ENCODE peak calls at places on chromosomes 16 and 17, in nine cellular contexts. X is mucosa of descending colon; E is natural killer cell; Y is HCT116; B is left colon; W is activated T-helper 17 cell treated with anti-CD3 and anti-CD28 coated beads, Interleukin-2, amount 50 U/mL, for 72 hours; O is heart right ventricle; V is Panc1; N is activated T-cell treated with anti-CD3 and anti-CD28 coated beads, Interleukin-2, amount 50 U/mL, for 72 hours. K is an unnamed sample.

GRCh38 chr17:3907483-3908216 is 8.6 kb downstream of the P2RX1 start:
- ATAC-seq in X (peak), E (no peak), Y (peak), B (peak), W (no peak), O (no peak), V (peak), N (no peak), K (no peak)

GRCh38 chr17:73311428-73311780 is 397 bp downstream of the CDC42EP4 start:
- ATAC-seq in X (peak), E (no peak), Y (peak), B (peak), W (peak), O (peak), V (peak), N (peak), K (peak)

GRCh38 chr16:67641779-67642708 is 2.9 kb upstream of the CARMIL2 start:
- ATAC-seq in X (no peak), E (no peak), Y (no peak), B (peak), W (no peak), O (peak), V (peak), N (no peak), K (no peak)

GRCh38 chr17:66200685-66201092 is 8.8 kb upstream of the CEP112 start:
- ATAC-seq in X (peak), E (peak), Y (peak), B (peak), W (peak), O (no peak), V (peak), N (peak), K (no peak)

GRCh38 chr16:84049403-84050060 is 6.9 kb upstream of the SLC38A8 start:
- ATAC-seq in X (no peak), E (no peak), Y (no peak), B (no peak), W (no peak), O (no peak), V (no peak), N (no peak), K (no peak)

GRCh38 chr17:42754782-42755181 is 6.2 kb upstream of the RAMP2 start:
- ATAC-seq in X (no peak), E (no peak), Y (no peak), B (no peak), W (no peak), O (peak), V (no peak), N (no peak), K (no peak)

GRCh38 chr17:38746004-38746892 is 1.9 kb downstream of the PCGF2 start:
- ATAC-seq in X (no peak), E (no peak), Y (no peak), B (no peak), W (no peak), O (no peak), V (no peak), N (no peak), K (no peak)

GRCh38 chr17:83091257-83092141 is 12.1 kb downstream of the METRNL start:
- ATAC-seq in X (peak), E (no peak), Y (no peak), B (peak), W (no peak), O (peak), V (no peak), N (no peak), K (no peak)

GRCh38 chr17:19391432-19391831 is 4.4 kb upstream of the MFAP4 start:
- ATAC-seq in X (no peak), E (no peak), Y (no peak), B (no peak), W (no peak), O (no peak), V (no peak), N (no peak), K (no peak)

GRCh38 chr17:32159586-32160438 is 17.5 kb downstream of the RHOT1 start:
- ATAC-seq in X (no peak), E (no peak), Y (no peak), B (no peak), W (no peak), O (peak), V (peak), N (no peak), K (no peak)

GRCh38 chr17:4476017-4476416 is 22.7 kb upstream of the SPNS2 start:
- ATAC-seq in X (peak), E (no peak), Y (peak), B (peak), W (no peak), O (peak), V (no peak), N (no peak), K (no peak)

GRCh38 chr16:1993731-1994131 is 4.0 kb downstream of the SYNGR3 start:
- ATAC-seq in X (no peak), E (no peak), Y (no peak), B (no peak), W (peak), O (no peak), V (peak), N (peak), K (no peak)

GRCh38 chr17:65433592-65433991 is 127.9 kb downstream of the AXIN2 start:
- ATAC-seq in X (no peak), E (no peak), Y (peak), B (no peak), W (peak), O (no peak), V (no peak), N (no peak), K (no peak)

GRCh38 chr16:50400312-50400966 is 31.7 kb upstream of the BRD7 start:
- ATAC-seq in X (no peak), E (no peak), Y (no peak), B (no peak), W (no peak), O (no peak), V (no peak), N (no peak), K (no peak)

GRCh38 chr17:19928299-19928698 is 49.3 kb downstream of the AKAP10 start:
- ATAC-seq in X (no peak), E (no peak), Y (no peak), B (no peak), W (peak), O (no peak), V (no peak), N (peak), K (no peak)

GRCh38 chr17:77354721-77355455 is 214.1 kb downstream of the SEC14L1 start:
- ATAC-seq in X (peak), E (no peak), Y (no peak), B (peak), W (no peak), O (no peak), V (peak), N (no peak), K (no peak)

GRCh38 chr16:65876200-65876498 is 490.3 kb upstream of the CDH5 start:
- ATAC-seq in X (no peak), E (no peak), Y (no peak), B (no peak), W (no peak), O (no peak), V (no peak), N (no peak), K (no peak)